ENCODE peak calls at places on chromosome 14, in four cellular contexts. X, P, W and F are unnamed samples.

GRCh38 chr14:75361751-75362433 is 65.9 kb upstream of the JDP2 start:
- DNase-seq in X (peak), P (no peak), W (no peak), F (no peak)

GRCh38 chr14:101895256-101895655 is 69.1 kb upstream of the DYNC1H1 start:
- DNase-seq in X (no peak), P (no peak), W (no peak), F (no peak)

GRCh38 chr14:85247071-85247470 is 282.9 kb upstream of the FLRT2 start:
- DNase-seq in X (no peak), P (no peak), W (no peak), F (no peak)

GRCh38 chr14:49999216-49999761 is 106.4 kb downstream of the ARF6 start:
- DNase-seq in X (peak), P (no peak), W (peak), F (peak)

GRCh38 chr14:61253064-61253753 is 27.9 kb downstream of the TMEM30B start:
- DNase-seq in X (no peak), P (no peak), W (no peak), F (no peak)

GRCh38 chr14:74638066-74638465 is 26.0 kb upstream of the LTBP2 start:
- DNase-seq in X (no peak), P (peak), W (no peak), F (no peak)

GRCh38 chr14:76961631-76962302 is 66.7 kb downstream of the IRF2BPL start:
- DNase-seq in X (peak), P (no peak), W (peak), F (peak)

GRCh38 chr14:67934087-67934486 is 114.5 kb downstream of the RAD51B start:
- DNase-seq in X (no peak), P (peak), W (no peak), F (no peak)

GRCh38 chr14:88995437-88996198 is 171.2 kb downstream of the TTC8 start:
- DNase-seq in X (no peak), P (no peak), W (no peak), F (no peak)

GRCh38 chr14:74875941-74876913 is at the start of gene PROX2:
- DNase-seq in X (no peak), P (no peak), W (peak), F (peak)

GRCh38 chr14:32076278-32077080 is 625 bp upstream of the ARHGAP5 start:
- DNase-seq in X (peak), P (peak), W (peak), F (peak)

GRCh38 chr14:32077081-32078029 is at the start of gene ARHGAP5:
- DNase-seq in X (peak), P (no peak), W (peak), F (no peak)

GRCh38 chr14:32078030-32078793 is 1.1 kb downstream of the ARHGAP5 start:
- DNase-seq in X (no peak), P (peak), W (peak), F (peak)

GRCh38 chr14:32080001-32080510 is 3.0 kb downstream of the ARHGAP5 start:
- DNase-seq in X (no peak), P (no peak), W (no peak), F (no peak)

DNA sequence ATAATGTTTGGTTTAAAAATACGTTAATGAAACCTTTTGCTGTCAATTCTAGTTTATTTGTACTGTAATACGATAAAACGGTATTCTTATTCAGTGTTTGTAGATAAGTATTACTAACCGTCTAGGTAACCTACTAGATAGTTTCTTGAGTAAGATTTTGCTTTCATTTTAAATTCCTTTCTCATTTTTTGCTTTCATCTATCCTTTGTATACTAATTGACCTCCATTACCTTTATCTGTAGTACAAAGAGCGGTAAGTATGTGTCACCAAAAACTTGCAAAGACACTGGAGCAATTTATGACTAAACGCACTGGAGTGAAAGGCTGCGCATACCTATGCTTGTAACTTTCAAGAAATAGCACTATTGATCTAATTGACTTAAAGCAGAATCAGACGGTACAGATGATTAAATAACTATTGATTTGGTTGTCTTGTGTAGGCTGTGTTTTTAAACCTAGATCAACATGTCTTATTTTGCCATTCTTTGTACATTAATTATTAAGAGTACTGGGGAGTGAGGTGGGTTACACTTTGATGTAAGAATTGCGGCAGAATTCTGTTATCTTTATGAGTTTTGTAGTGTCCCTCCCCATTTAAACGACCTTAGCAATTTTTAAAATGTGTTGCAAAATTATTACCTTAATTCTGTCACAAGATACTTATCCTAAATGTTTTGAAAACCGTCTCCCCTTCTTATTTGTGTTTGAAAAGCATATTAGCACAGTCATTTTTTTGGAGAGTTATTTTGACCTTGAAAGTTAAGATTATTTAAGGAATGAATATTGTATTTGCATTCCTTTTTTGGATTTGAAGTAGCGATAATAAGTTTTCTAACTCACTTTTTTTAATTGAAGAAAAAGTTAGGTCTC is 1.9 kb downstream of the ARHGAP5 start:
- DNase-seq in X (no peak), P (no peak), W (no peak), F (no peak)
- TF ChIP-seq CTCF in X (no peak), P (no peak), W (no peak), F (no peak)

GRCh38 chr14:62308927-62309326 is 546.7 kb downstream of the SNAPC1 start:
- DNase-seq in X (no peak), P (no peak), W (no peak), F (no peak)

GRCh38 chr14:62308316-62308715 is 546.1 kb downstream of the SNAPC1 start:
- DNase-seq in X (no peak), P (no peak), W (no peak), F (no peak)

GRCh38 chr14:62304172-62304571 is 542.0 kb downstream of the SNAPC1 start:
- DNase-seq in X (no peak), P (no peak), W (no peak), F (no peak)

GRCh38 chr14:62303437-62303836 is 541.2 kb downstream of the SNAPC1 start:
- DNase-seq in X (no peak), P (no peak), W (no peak), F (no peak)

DNA sequence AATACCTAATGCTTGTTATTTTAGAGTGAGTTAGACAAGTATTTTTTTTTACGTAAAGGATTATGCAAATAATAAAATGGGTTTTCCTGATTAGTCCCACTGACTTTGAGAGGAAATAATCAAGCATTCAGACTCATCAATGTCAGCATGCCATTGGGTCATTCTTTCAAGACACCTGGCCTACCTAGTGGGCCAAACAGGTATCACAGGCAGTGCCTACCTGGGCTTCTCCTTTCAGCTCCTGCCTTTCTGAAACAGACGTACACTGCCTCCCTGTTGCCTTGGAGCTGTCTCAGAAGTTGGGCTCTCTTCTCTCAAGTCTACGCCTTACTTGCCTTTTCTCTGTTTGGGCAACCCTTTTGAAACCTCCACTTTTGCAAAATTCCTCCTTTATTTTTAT is 545.6 kb downstream of the SNAPC1 start:
- DNase-seq in X (no peak), P (no peak), W (no peak), F (no peak)
- TF ChIP-seq CTCF in X (no peak), P (no peak), W (no peak), F (no peak)

DNA sequence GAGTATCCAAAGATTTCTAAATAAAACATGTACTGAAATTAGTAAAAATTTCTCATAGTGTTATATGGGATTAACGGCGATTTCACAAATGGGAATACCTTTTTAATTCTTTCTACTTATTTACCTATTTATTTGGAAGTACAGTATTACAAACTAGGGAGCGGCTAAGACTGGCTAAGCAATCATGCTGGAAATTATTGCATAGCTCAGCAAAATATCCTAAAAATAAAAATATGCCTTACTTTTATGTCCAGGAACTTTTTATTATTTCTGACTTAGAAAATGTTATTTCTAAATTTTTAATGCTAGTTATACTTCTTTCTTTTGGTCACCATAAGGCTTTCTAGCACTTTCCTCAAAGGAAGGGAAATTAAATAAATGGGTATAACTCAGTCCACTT is 36.5 kb upstream of the PTCSC3 start:
- DNase-seq in X (no peak), P (no peak), W (no peak), F (no peak)
- TF ChIP-seq CTCF in X (no peak), P (no peak), W (no peak), F (no peak)

DNA sequence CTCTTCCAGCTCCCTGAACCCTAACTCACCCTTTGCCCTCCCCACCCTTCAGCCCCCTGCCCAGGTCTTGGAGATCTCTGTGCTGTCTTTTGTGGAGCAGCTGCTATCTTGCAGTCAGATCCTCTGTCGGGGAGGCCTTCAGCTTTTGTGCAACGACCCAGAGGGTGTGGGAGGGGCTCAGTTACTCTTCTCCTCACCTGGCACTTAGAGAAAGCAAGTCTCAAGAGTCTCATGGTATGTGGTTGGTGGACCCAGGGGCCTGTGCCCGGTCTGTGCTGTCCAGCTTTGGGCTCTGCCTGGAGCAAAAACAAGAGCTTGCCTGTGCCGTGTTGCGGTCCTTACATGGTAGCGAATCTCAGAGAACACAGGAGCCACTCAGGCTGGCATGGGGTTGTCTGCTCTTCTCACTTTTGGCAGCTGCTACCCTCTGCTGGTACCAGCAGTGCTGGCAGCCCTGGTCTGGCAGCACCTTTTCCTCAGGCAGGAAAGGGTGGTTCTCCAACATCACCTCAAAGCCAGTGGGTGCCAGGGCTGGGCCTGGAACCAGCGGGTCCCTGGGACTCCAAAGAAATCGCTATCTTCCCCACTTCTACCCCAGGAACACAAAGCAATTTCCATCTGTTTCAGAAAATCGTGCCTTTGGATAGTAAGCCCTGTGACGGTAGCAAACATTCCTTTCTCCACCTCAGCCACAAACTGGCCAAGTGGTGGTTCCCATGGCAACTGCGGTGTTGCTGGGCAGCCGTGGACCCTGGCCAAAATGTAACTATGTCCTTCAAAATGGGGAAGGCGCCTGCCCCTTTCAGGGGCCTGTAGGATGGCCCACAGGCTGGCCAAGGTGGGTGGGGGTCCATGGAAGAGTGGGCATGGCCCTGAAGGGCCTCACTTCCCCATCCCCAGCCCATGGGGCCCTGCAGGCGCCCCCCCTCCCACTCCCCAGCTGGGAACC is 90.0 kb downstream of the RIN3 start:
- DNase-seq in X (no peak), P (no peak), W (peak), F (no peak)
- TF ChIP-seq CTCF in X (no peak), P (peak), W (peak), F (no peak)

DNA sequence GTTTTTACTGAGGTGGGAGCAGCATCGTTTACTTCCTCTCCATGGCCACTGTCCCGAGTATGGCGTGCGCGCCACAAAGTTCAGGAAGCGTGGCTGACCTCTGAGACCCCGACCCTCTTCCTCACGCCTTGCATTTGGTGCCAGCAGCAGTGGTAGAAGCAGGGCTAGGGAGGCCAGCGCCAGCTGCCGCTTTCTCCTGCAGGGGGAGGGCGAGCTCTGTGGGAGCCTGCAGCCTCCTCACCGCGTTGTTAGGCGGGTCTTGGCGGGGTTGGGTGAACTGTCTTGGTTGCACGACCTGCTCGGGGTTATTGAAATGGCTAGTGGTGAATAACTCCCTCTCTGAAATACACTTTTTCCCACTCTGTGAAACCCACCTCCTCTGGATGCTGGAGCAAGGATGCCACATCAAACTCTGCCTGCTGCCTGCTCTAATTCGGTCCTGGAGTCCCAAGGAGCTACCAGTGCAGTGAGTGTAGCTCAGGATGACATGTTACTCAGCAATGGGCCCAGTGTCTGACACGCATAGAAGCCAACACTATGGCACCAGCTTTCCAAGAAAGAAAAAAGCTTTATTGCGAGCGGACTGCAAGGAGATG is 22.3 kb upstream of the TDRD9 start:
- DNase-seq in X (no peak), P (no peak), W (peak), F (no peak)
- TF ChIP-seq CTCF in X (no peak), P (peak), W (peak), F (peak)

GRCh38 chr14:73457050-73457934 is 1.1 kb downstream of the NUMB start:
- DNase-seq in X (no peak), P (peak), W (peak), F (peak)

GRCh38 chr14:73457935-73458218 is 469 bp downstream of the NUMB start:
- DNase-seq in X (no peak), P (peak), W (no peak), F (no peak)

GRCh38 chr14:73460691-73461127 is 2.4 kb upstream of the NUMB start:
- DNase-seq in X (no peak), P (no peak), W (no peak), F (no peak)

GRCh38 chr14:73455294-73455693 is 3.1 kb downstream of the NUMB start:
- DNase-seq in X (no peak), P (no peak), W (no peak), F (no peak)

DNA sequence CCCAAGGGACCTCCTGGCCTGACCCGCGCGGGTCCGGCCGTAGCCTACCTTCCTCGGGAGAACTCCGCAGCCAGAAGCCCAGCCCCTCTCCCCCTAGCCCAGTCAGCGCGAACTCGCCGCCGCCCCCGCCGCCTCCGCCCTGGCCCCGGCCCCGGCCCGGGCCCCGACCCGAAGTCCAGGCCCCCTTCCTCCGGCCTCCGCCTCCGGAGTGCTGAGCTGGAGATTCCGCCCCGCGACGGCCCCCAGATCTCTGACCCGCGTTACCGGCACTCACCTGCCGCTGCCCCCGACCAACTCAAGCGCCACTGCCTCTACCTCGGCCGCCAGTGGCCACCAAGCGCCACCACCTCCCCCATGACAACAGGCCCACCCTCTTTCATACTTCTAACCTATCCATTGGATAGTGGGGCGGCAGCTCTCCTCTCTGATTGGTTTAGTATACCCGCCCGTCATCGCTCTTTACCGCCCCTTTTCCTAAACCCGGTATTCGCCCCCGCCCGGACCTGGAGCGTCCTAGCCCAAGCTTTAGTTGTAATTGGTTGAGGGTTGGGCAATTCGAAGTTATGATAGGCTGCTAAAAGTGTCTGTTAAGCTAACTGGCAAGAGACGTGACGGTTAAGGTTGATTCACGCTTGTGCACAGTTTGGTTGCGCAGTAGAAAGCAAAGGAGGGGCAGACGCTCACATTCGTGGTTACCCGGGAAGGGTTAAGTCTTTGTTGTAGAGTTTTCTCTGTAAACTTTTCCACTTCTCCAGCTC is at the start of gene NUMB:
- DNase-seq in X (peak), P (peak), W (peak), F (peak)
- TF ChIP-seq CTCF in X (no peak), P (peak), W (no peak), F (no peak)

GRCh38 chr14:100711117-100711462 is 15.6 kb upstream of the DLK1 start:
- DNase-seq in X (no peak), P (no peak), W (no peak), F (no peak)

GRCh38 chr14:100709956-100710284 is 16.8 kb upstream of the DLK1 start:
- DNase-seq in X (no peak), P (no peak), W (no peak), F (no peak)

GRCh38 chr14:100710391-100711116 is 16.1 kb upstream of the DLK1 start:
- DNase-seq in X (no peak), P (no peak), W (no peak), F (no peak)

GRCh38 chr14:100708349-100709217 is 18.1 kb upstream of the DLK1 start:
- DNase-seq in X (no peak), P (peak), W (no peak), F (no peak)

GRCh38 chr14:100709252-100709955 is 17.3 kb upstream of the DLK1 start:
- DNase-seq in X (no peak), P (no peak), W (no peak), F (no peak)
- TF ChIP-seq CTCF in X (peak), P (no peak), W (no peak), F (no peak)

GRCh38 chr14:96002511-96002884 is 36.7 kb upstream of the C14orf132 start:
- DNase-seq in X (no peak), P (peak), W (no peak), F (no peak)

GRCh38 chr14:96001866-96002510 is 37.2 kb upstream of the C14orf132 start:
- DNase-seq in X (no peak), P (peak), W (no peak), F (no peak)

GRCh38 chr14:95993768-95994592 is 45.2 kb upstream of the C14orf132 start:
- DNase-seq in X (no peak), P (peak), W (peak), F (no peak)

GRCh38 chr14:95994593-95994928 is 44.6 kb upstream of the C14orf132 start:
- DNase-seq in X (no peak), P (no peak), W (no peak), F (no peak)

DNA sequence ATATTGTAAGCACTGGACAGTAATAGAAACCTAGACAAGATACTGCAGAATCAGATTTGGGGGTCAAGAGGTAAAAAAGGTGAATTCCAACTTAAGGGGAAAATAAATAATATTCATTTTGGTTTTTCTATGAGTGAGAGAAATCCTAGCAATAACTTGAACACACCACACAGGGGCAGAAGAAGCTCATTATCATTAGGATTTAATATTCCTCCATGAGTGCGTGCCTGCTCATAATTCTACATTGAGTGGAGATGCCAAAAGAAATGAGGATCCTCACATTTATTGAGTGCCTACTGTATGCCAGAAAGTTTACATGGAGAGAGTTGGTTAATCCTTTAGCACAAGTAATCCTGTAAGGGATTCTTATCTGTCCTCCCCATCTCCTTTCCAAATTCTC is 40.5 kb upstream of the C14orf132 start:
- DNase-seq in X (no peak), P (no peak), W (no peak), F (no peak)
- TF ChIP-seq CTCF in X (peak), P (peak), W (no peak), F (peak)